ENCODE peak calls at places on chromosome 4, in seven cellular contexts. C is C1 segment of cervical spinal cord; E is ELF-1; A is cardiac fibroblast; R is sciatic nerve; Q is upper lobe of right lung; I is stimulated activated CD4-positive, alpha-beta T cell treated with anti-CD3 and anti-CD28 coated beads, Interleukin-2, amount 100 ng/mL, for 24 hours. K is an unnamed sample.

GRCh38 chr4:183430317-183430986 is 14.0 kb upstream of the CDKN2AIP start:
- DNase-seq in R (no peak), I (peak; percentile 17), C (no peak), Q (no peak), E (peak; percentile 99), A (peak; percentile 16), K (no peak)

GRCh38 chr4:158945529-158946108 is 157.3 kb upstream of the RAPGEF2 start:
- DNase-seq in R (no peak), Q (no peak), E (no peak), I (no peak), C (no peak), A (no peak), K (no peak)

GRCh38 chr4:71195932-71196331 is 142.9 kb upstream of the SLC4A4 start:
- DNase-seq in Q (no peak), E (peak; percentile 23), C (no peak), A (peak; percentile 29), R (no peak), I (no peak), K (peak; percentile 57)

GRCh38 chr4:174214102-174214878 is 69.2 kb downstream of the FBXO8 start:
- DNase-seq in I (no peak), A (no peak), R (no peak), C (no peak), Q (no peak), E (peak; percentile 79), K (peak; percentile 35)

GRCh38 chr4:97984545-97985131 is 158.6 kb downstream of the STPG2 start:
- DNase-seq in C (no peak), A (no peak), E (peak; percentile 3), R (no peak), Q (no peak), I (peak; percentile 3), K (no peak)

GRCh38 chr4:114304567-114304966 is 294.0 kb upstream of the UGT8 start:
- DNase-seq in I (no peak), R (no peak), Q (no peak), C (no peak), A (no peak), E (no peak), K (no peak)

GRCh38 chr4:159606835-159607234 is 504.0 kb downstream of the RAPGEF2 start:
- DNase-seq in R (no peak), C (no peak), E (no peak), I (no peak), A (no peak), Q (no peak), K (peak; percentile 28)

GRCh38 chr4:125735107-125735506 is 420.4 kb downstream of the FAT4 start:
- DNase-seq in A (peak; percentile 96), E (peak; percentile 56), R (no peak), C (no peak), Q (no peak), I (no peak), K (peak; percentile 87)

GRCh38 chr4:107619065-107619464 is 101.0 kb downstream of the PAPSS1 start:
- DNase-seq in I (no peak), Q (no peak), E (no peak), C (no peak), R (no peak), A (peak; percentile 83), K (peak; percentile 69)

GRCh38 chr4:123699823-123700822 is 303.5 kb downstream of the SPRY1 start:
- DNase-seq in A (peak; percentile 98), E (no peak), R (no peak), I (no peak), C (no peak), Q (no peak), K (peak; percentile 75)

K was measured in trophoblast cell.